ENCODE peak calls at places on chromosomes 6 and 20, in five cellular contexts. Y is sigmoid colon; O is activated CD4-positive, alpha-beta memory T cell treated with anti-CD3 and anti-CD28 coated beads, Interleukin-2, amount 10 ng/mL, durations not matched to agents 7 days and 5 days; B is NCI-H2081; E is NCI-H2029. P is an unnamed sample.

GRCh38 chr6:130900913-130901312 is 73.7 kb downstream of the SMLR1 start:
- DNase-seq in B (no peak), Y (no peak), E (no peak), O (no peak), P (no peak)

GRCh38 chr20:31990958-31991705 is 19.1 kb upstream of the CCM2L start:
- DNase-seq in E (no peak), O (no peak), B (peak; percentile 55), Y (no peak), P (no peak)

GRCh38 chr20:64242797-64243475 is 12.6 kb upstream of the PCMTD2 start:
- DNase-seq in E (no peak), B (no peak), O (no peak), Y (no peak), P (no peak)

GRCh38 chr6:100166991-100167390 is 173.0 kb upstream of the MCHR2 start:
- DNase-seq in B (no peak), O (no peak), Y (no peak), E (no peak), P (no peak)

GRCh38 chr20:41423026-41423425 is 56.4 kb upstream of the EMILIN3 start:
- DNase-seq in E (no peak), O (no peak), B (no peak), Y (no peak), P (no peak)

GRCh38 chr20:50915424-50915823 is 15.8 kb downstream of the ADNP start:
- DNase-seq in E (no peak), B (no peak), Y (no peak), O (no peak), P (no peak)

GRCh38 chr6:40022867-40023266 is 88.6 kb upstream of the MOCS1 start:
- DNase-seq in O (no peak), B (no peak), Y (no peak), E (no peak), P (no peak)

GRCh38 chr6:105174512-105174911 is 5.3 kb downstream of the POPDC3 start:
- DNase-seq in Y (no peak), O (no peak), E (no peak), B (no peak), P (no peak)

GRCh38 chr20:8168785-8169288 is 36.8 kb downstream of the PLCB1 start:
- DNase-seq in O (no peak), Y (no peak), B (no peak), E (no peak), P (no peak)

GRCh38 chr6:81938014-81938761 is 185.7 kb upstream of the TENT5A start:
- DNase-seq in Y (no peak), B (no peak), O (no peak), E (no peak), P (no peak)

GRCh38 chr6:79946773-79947190 is 571 bp downstream of the ELOVL4 start:
- DNase-seq in Y (peak; percentile 61), O (peak; percentile 32), E (no peak), B (peak; percentile 13), P (peak; percentile 67)

GRCh38 chr6:4687989-4688947 is 87.9 kb upstream of the CDYL start:
- DNase-seq in B (no peak), O (no peak), E (no peak), Y (no peak), P (no peak)

GRCh38 chr20:1669304-1669703 is 11.7 kb upstream of the SIRPG start:
- DNase-seq in Y (no peak), E (no peak), B (no peak), O (no peak), P (no peak)

GRCh38 chr6:140897804-140898573 is 1234.7 kb upstream of the GJE1 start:
- DNase-seq in Y (peak; percentile 70), O (no peak), E (no peak), B (no peak), P (no peak)

GRCh38 chr6:46210294-46210693 is 39.5 kb upstream of the ENPP5 start:
- DNase-seq in E (no peak), B (no peak), Y (no peak), O (no peak), P (no peak)

GRCh38 chr6:41464019-41464418 is 82.2 kb upstream of the FOXP4 start:
- DNase-seq in B (no peak), E (no peak), Y (no peak), O (no peak), P (no peak)

GRCh38 chr6:139474145-139475108 is 100.0 kb upstream of the CITED2 start:
- DNase-seq in B (no peak), E (no peak), Y (peak; percentile 70), O (no peak), P (no peak)

GRCh38 chr6:108321253-108321740 is 26.4 kb downstream of the AFG1L start:
- DNase-seq in B (no peak), E (no peak), O (no peak), Y (no peak), P (no peak)

GRCh38 chr6:333379-334002 is 41.2 kb downstream of the DUSP22 start:
- DNase-seq in O (no peak), E (no peak), Y (peak; percentile 61), B (no peak), P (no peak)

GRCh38 chr6:130583268-130583667 is 217.5 kb downstream of the TMEM200A start:
- DNase-seq in E (no peak), O (no peak), B (no peak), Y (no peak), P (no peak)

GRCh38 chr6:66307490-66307889 is 600.5 kb upstream of the EYS start:
- DNase-seq in B (no peak), Y (no peak), E (no peak), O (no peak), P (no peak)

GRCh38 chr20:64001607-64002011 is 20.7 kb downstream of the PRPF6 start:
- DNase-seq in B (peak; percentile 28), O (no peak), E (peak; percentile 87), Y (no peak), P (no peak)

GRCh38 chr6:158938811-158939254 is 61.2 kb downstream of the RSPH3 start:
- DNase-seq in B (no peak), E (no peak), O (peak; percentile 26), Y (no peak), P (no peak)

GRCh38 chr6:122647765-122648164 is 37.6 kb downstream of the PKIB start:
- DNase-seq in O (no peak), E (no peak), Y (no peak), B (no peak), P (no peak)

GRCh38 chr6:124974770-124975377 is 12.6 kb downstream of the RNF217 start:
- DNase-seq in O (no peak), Y (no peak), E (no peak), B (peak; percentile 38), P (no peak)

GRCh38 chr20:34023937-34024732 is 30.4 kb downstream of the RALY start:
- DNase-seq in Y (no peak), B (no peak), O (no peak), E (no peak), P (no peak)

GRCh38 chr6:99521557-99522286 is 6.5 kb upstream of the USP45 start:
- DNase-seq in E (no peak), Y (peak; percentile 79), B (no peak), O (no peak), P (no peak)

GRCh38 chr6:85637579-85637978 is 5.1 kb downstream of the SYNCRIP start:
- DNase-seq in O (no peak), B (no peak), E (no peak), Y (no peak), P (no peak)

GRCh38 chr6:66772785-66773184 is 1065.8 kb upstream of the EYS start:
- DNase-seq in E (no peak), O (no peak), B (no peak), Y (no peak), P (no peak)

GRCh38 chr20:50592282-50593004 is 82.3 kb downstream of the PTPN1 start:
- DNase-seq in O (no peak), Y (peak; percentile 80), E (peak; percentile 75), B (no peak), P (no peak)

GRCh38 chr20:63122626-63123025 is 93.3 kb downstream of the YTHDF1 start:
- DNase-seq in E (no peak), Y (peak; percentile 7), O (no peak), B (no peak), P (no peak)

P was measured in activated CD8-positive, alpha-beta memory T cell treated with anti-CD3 and anti-CD28 coated beads for 24 hours.